ENCODE peak calls at places on chromosomes 1 and 21, in eight cellular contexts. W, D, E, L, K, B, R and F are unnamed samples.

GRCh38 chr1:13794231-13795187 is 94.5 kb downstream of the PRDM2 start:
- DNase-seq in W (no peak), D (no peak), E (no peak), L (no peak), K (no peak), B (no peak), R (no peak), F (no peak)

GRCh38 chr1:3880429-3881190 is 19.5 kb downstream of the C1orf174 start:
- DNase-seq in W (no peak), D (no peak), E (no peak), L (no peak), K (no peak), B (no peak), R (no peak), F (no peak)

GRCh38 chr1:228802386-228803221 is 67.3 kb downstream of the RHOU start:
- DNase-seq in W (no peak), D (peak), E (no peak), L (no peak), K (no peak), B (peak), R (no peak), F (no peak)

GRCh38 chr21:29481641-29482040 is 182.9 kb downstream of the BACH1 start:
- DNase-seq in W (peak), D (no peak), E (no peak), L (no peak), K (no peak), B (no peak), R (no peak), F (no peak)

GRCh38 chr1:209839875-209840491 is 12.2 kb downstream of the UTP25 start:
- DNase-seq in W (peak), D (no peak), E (no peak), L (no peak), K (no peak), B (no peak), R (no peak), F (no peak)

GRCh38 chr1:153705484-153705883 is 22.4 kb upstream of the INTS3 start:
- DNase-seq in W (no peak), D (no peak), E (no peak), L (no peak), K (no peak), B (no peak), R (no peak), F (no peak)

GRCh38 chr1:221335161-221336101 is 406.5 kb downstream of the DUSP10 start:
- DNase-seq in W (peak), D (peak), E (no peak), L (no peak), K (peak), B (peak), R (no peak), F (no peak)

GRCh38 chr1:161071886-161072371 is 2.2 kb upstream of the ARHGAP30 start:
- DNase-seq in W (no peak), D (peak), E (peak), L (no peak), K (peak), B (no peak), R (peak), F (peak)

GRCh38 chr21:42061195-42061865 is 9.8 kb upstream of the UMODL1 start:
- DNase-seq in W (no peak), D (peak), E (peak), L (no peak), K (peak), B (no peak), R (no peak), F (no peak)

GRCh38 chr1:24321150-24321549 is 2.0 kb downstream of the GRHL3 start:
- DNase-seq in W (no peak), D (no peak), E (no peak), L (no peak), K (no peak), B (no peak), R (no peak), F (no peak)

GRCh38 chr1:41582851-41583657 is 98.6 kb upstream of the EDN2 start:
- DNase-seq in W (no peak), D (no peak), E (no peak), L (no peak), K (no peak), B (no peak), R (no peak), F (no peak)

GRCh38 chr1:203189951-203190352 is 3.4 kb upstream of the CHI3L1 start:
- DNase-seq in W (no peak), D (no peak), E (no peak), L (no peak), K (no peak), B (peak), R (no peak), F (no peak)